ENCODE peak calls at places on chromosomes 12 and 14, in seven cellular contexts. W is fibroblast of pulmonary artery, G is AG09309, P is K562, E is amygdala, L is substantia nigra, N is left ventricle myocardium superior. J is an unnamed sample.

GRCh38 chr12:81332054-81332453 is 254.2 kb downstream of the ACSS3 start:
- DNase-seq in W (no peak), G (no peak), P (no peak), E (no peak), L (no peak), N (no peak), J (no peak)

GRCh38 chr12:24034160-24034559 is 84.7 kb upstream of the SOX5 start:
- DNase-seq in W (no peak), G (no peak), P (no peak), E (no peak), L (no peak), N (no peak), J (no peak)

GRCh38 chr12:3186546-3187237 is 109.5 kb downstream of the TSPAN9 start:
- DNase-seq in W (no peak), G (no peak), P (no peak), E (no peak), L (no peak), N (no peak), J (no peak)

GRCh38 chr12:90827567-90827966 is 127.4 kb downstream of the CCER1 start:
- DNase-seq in W (no peak), G (no peak), P (no peak), E (no peak), L (no peak), N (no peak), J (no peak)

GRCh38 chr12:116492703-116493324 is 66.4 kb upstream of the MAP1LC3B2 start:
- DNase-seq in W (peak), G (peak), P (peak), E (no peak), L (no peak), N (no peak), J (peak)

GRCh38 chr14:64758711-64759554 is 54.7 kb downstream of the PLEKHG3 start:
- DNase-seq in W (peak), G (peak), P (no peak), E (no peak), L (no peak), N (peak), J (peak)

GRCh38 chr12:96590970-96591369 is 101.6 kb downstream of the CFAP54 start:
- DNase-seq in W (no peak), G (no peak), P (no peak), E (no peak), L (no peak), N (no peak), J (no peak)

GRCh38 chr12:40515041-40515825 is 177.0 kb upstream of the CNTN1 start:
- DNase-seq in W (peak), G (no peak), P (no peak), E (no peak), L (no peak), N (no peak), J (no peak)

GRCh38 chr12:113144771-113145170 is 4.8 kb upstream of the CFAP73 start:
- DNase-seq in W (no peak), G (no peak), P (no peak), E (no peak), L (no peak), N (no peak), J (no peak)

GRCh38 chr12:88242161-88242925 is 100.2 kb downstream of the TMTC3 start:
- DNase-seq in W (peak), G (peak), P (no peak), E (no peak), L (no peak), N (no peak), J (peak)

GRCh38 chr14:22012452-22012851 is 338.8 kb upstream of the OR4E1 start:
- DNase-seq in W (no peak), G (no peak), P (no peak), E (no peak), L (no peak), N (peak), J (no peak)

J was measured in MG63.